ENCODE peak calls at places on chromosomes 3 and 15, in six cellular contexts. K is astrocyte of the cerebellum, R is NAMALWA, X is SHP77, E is iris pigment epithelial cell, G is NCI-H460. F is an unnamed sample.

GRCh38 chr3:161322781-161323568 is 48.3 kb downstream of the SPTSSB start:
- DNase-seq in K (no peak), R (no peak), X (no peak), E (no peak), G (no peak), F (no peak)

GRCh38 chr15:65970937-65971740 is 101.8 kb downstream of the RAB11A start:
- DNase-seq in K (no peak), R (no peak), X (no peak), E (no peak), G (peak; percentile 51), F (peak; percentile 57)

GRCh38 chr3:141147657-141148056 is 84.0 kb upstream of the PXYLP1 start:
- DNase-seq in K (no peak), R (no peak), X (no peak), E (no peak), G (no peak), F (no peak)

GRCh38 chr3:19970289-19970688 is 23.4 kb downstream of the RAB5A start:
- DNase-seq in K (no peak), R (no peak), X (no peak), E (no peak), G (no peak), F (no peak)

GRCh38 chr15:73991726-73992593 is at the start of gene STOML1:
- DNase-seq in K (peak; percentile 80), R (peak; percentile 95), X (peak; percentile 92), E (peak; percentile 94), G (peak; percentile 85), F (peak; percentile 98)

GRCh38 chr15:47750030-47750739 is 32.9 kb downstream of the SEMA6D start:
- DNase-seq in K (peak; percentile 52), R (no peak), X (no peak), E (peak; percentile 89), G (no peak), F (no peak)

GRCh38 chr15:38652998-38653397 is 88.4 kb upstream of the RASGRP1 start:
- DNase-seq in K (no peak), R (peak; percentile 29), X (no peak), E (no peak), G (no peak), F (no peak)

GRCh38 chr15:59298255-59298856 is 74.3 kb downstream of the MYO1E start:
- DNase-seq in K (no peak), R (peak; percentile 11), X (no peak), E (peak; percentile 33), G (no peak), F (no peak)

GRCh38 chr3:44424758-44425157 is 52.7 kb downstream of the ZNF445 start:
- DNase-seq in K (no peak), R (no peak), X (no peak), E (no peak), G (no peak), F (no peak)

GRCh38 chr15:100041380-100041779 is 300.4 kb downstream of the ADAMTS17 start:
- DNase-seq in K (no peak), R (no peak), X (no peak), E (no peak), G (no peak), F (no peak)

GRCh38 chr15:40058476-40059140 is 19.6 kb upstream of the SRP14 start:
- DNase-seq in K (no peak), R (no peak), X (no peak), E (peak; percentile 88), G (no peak), F (no peak)

GRCh38 chr15:31274496-31275330 is 51.9 kb upstream of the KLF13 start:
- DNase-seq in K (no peak), R (no peak), X (peak; percentile 6), E (no peak), G (no peak), F (no peak)

GRCh38 chr15:31330111-31330785 is 3.6 kb downstream of the KLF13 start:
- DNase-seq in K (no peak), R (no peak), X (no peak), E (no peak), G (no peak), F (no peak)

GRCh38 chr3:184156522-184156955 is 1.4 kb downstream of the DVL3 start:
- DNase-seq in K (no peak), R (no peak), X (no peak), E (peak; percentile 43), G (no peak), F (no peak)

GRCh38 chr3:47413751-47414150 is 32.9 kb downstream of the PTPN23 start:
- DNase-seq in K (no peak), R (no peak), X (no peak), E (no peak), G (no peak), F (no peak)

GRCh38 chr3:140585828-140586227 is 92.0 kb upstream of the TRIM42 start:
- DNase-seq in K (peak; percentile 34), R (no peak), X (no peak), E (peak; percentile 53), G (no peak), F (no peak)